ENCODE peak calls at places on chromosomes 3 and 15, in five cellular contexts. Q, Z, X, M and L are unnamed samples.

GRCh38 chr3:98022978-98023820 is 11.9 kb downstream of the GABRR3 start:
- DNase-seq in M (peak; percentile 60), X (peak; percentile 94), Z (peak; percentile 94), Q (peak; percentile 75), L (peak; percentile 96)

GRCh38 chr3:34155108-34155507 is 356.7 kb downstream of the PDCD6IP start:
- DNase-seq in X (no peak), Q (no peak), M (no peak), Z (no peak), L (no peak)

GRCh38 chr3:48474619-48475018 is 28.1 kb downstream of the ATRIP start:
- DNase-seq in Z (no peak), X (no peak), Q (no peak), M (no peak), L (peak; percentile 47)

GRCh38 chr3:6779140-6779539 is 81.8 kb upstream of the GRM7 start:
- DNase-seq in Z (no peak), M (peak; percentile 3), Q (no peak), X (no peak), L (no peak)

GRCh38 chr15:90192961-90193786 is 8.0 kb upstream of the SEMA4B start:
- DNase-seq in Q (no peak), Z (no peak), M (no peak), X (no peak), L (peak; percentile 66)

GRCh38 chr3:143977326-143978262 is 6.0 kb downstream of the DIPK2A start:
- DNase-seq in M (no peak), Q (no peak), X (no peak), Z (no peak), L (no peak)

GRCh38 chr3:12986986-12987385 is 86.2 kb downstream of the IQSEC1 start:
- DNase-seq in M (no peak), Q (no peak), Z (peak; percentile 55), X (peak; percentile 71), L (peak; percentile 66)

GRCh38 chr3:113241292-113242033 is 30.1 kb downstream of the BOC start:
- DNase-seq in Q (no peak), Z (no peak), M (no peak), X (no peak), L (no peak)

GRCh38 chr3:11671648-11672100 is 28.0 kb upstream of the VGLL4 start:
- DNase-seq in X (no peak), Q (no peak), Z (no peak), M (peak; percentile 3), L (no peak)

GRCh38 chr3:134406331-134407246 is 32.3 kb upstream of the AMOTL2 start:
- DNase-seq in Z (no peak), M (no peak), Q (no peak), X (peak; percentile 87), L (no peak)
- H3K4me3 ChIP-seq in Z (peak overlapping the region; percentile 45), M (no peak overlapping the region), Q (peak overlapping the region; percentile 54), X (peak overlapping the region; percentile 43), L (peak overlapping the region; percentile 59)

DNA sequence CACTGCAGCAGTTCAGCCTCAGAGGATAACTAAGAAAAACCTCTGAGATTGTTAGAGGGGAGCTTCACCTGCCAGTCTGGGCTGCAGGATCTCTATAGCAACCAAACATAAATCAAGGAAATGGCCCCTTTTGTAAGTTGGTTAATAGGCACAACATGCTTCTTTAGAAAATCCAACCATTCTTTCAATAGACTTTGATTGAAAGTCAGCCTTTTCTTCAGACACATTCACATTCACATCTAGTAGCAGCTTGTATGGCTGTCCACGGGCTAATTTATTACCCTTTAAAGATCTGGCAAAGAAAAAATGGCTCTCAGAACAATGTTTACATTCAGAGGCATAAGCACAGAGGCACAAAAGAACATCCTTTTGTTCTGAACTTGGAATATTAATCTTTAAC is 136.5 kb upstream of the RARB start:
- DNase-seq in Q (no peak), M (no peak), Z (no peak), X (no peak), L (no peak)
- H3K27ac ChIP-seq in Q (no peak overlapping the region), M (no peak overlapping the region), Z (no peak overlapping the region), X (no peak overlapping the region), L (no peak overlapping the region)

GRCh38 chr3:129162729-129163579 is 2.1 kb upstream of the ISY1 start:
- DNase-seq in Z (no peak), Q (no peak), X (no peak), M (no peak), L (no peak)
- TF ChIP-seq POLR2AphosphoS5 in Z (no peak), Q (no peak), X (no peak), M (peak; percentile 39), L (no peak)

DNA sequence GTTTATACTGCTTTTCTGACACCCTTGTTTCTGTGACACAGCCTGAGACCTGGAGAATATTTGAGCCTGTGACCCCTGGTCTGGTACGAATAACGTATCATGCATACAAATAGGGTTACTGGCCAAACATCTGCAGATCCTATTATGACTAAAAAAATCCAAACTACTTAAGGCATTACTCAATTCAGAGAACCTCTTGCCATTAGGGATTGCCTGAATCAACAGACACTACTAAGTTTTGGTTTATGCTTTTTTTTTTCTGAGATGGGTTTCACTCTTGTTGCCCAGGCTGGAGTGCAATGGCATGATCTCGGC is 35.4 kb downstream of the OSBPL10 start:
- DNase-seq in Z (no peak), X (no peak), M (no peak), Q (no peak), L (no peak)
- H3K4me3 ChIP-seq in Z (no peak overlapping the region), X (no peak overlapping the region), M (no peak overlapping the region), Q (no peak overlapping the region), L (no peak overlapping the region)

DNA sequence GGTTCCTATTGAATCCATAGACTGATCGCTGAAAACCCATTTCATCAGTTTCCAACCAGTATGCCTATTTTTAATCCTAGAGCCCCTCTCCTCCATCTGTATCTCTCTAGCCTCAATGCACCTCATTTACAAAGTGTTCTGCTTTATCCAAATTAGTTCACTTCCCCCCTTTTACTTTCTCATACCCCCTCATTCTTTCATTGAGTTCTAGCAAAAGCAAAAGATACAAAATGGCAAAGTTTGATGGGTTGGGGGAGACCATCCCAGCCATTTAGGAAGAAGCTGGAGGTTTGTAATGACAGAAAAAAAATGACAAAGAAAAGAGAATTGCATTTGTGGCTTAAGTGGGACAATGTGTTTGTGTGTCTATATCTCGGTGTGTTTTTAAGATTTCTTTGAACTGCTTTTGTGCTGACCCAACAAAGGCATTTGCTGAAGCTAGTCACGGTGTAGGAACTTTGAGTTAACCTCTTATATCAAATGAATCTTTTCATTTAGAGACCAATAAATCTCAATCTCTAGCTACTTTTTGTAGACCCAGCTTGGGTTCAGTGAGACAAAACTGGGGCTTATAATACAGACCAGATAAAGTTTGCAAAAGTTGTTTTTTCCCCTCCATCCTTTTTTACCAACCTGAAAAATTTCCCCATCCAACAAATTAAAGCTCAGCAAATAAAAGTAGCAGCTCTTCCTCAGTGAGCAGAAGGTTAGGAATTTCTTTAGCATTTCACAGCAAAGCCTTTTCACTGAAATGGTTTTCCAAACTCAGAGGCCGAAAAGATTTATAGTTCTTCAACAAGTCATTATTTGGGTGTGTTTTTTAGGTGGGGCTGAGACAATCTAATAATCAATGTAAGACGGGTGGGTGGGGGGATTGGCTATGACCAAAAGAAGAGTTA is 18.8 kb downstream of the NR2F2 start:
- DNase-seq in Q (no peak), Z (no peak), M (no peak), X (no peak), L (no peak)
- H3K27ac ChIP-seq in Q (peak overlapping the region; percentile 89), Z (peak overlapping the region; percentile 12), M (no peak overlapping the region), X (peak overlapping the region; percentile 97), L (peak overlapping the region; percentile 91)

GRCh38 chr3:148642616-148643015 is 55.1 kb upstream of the AGTR1 start:
- DNase-seq in X (no peak), Z (no peak), M (no peak), Q (no peak), L (no peak)
- TF ChIP-seq POLR2AphosphoS5 in X (no peak), Z (no peak), M (no peak), Q (no peak), L (no peak)

GRCh38 chr15:59437777-59438574 is at the start of gene FAM81A:
- DNase-seq in Q (peak; percentile 34), M (peak; percentile 36), X (peak; percentile 78), Z (peak; percentile 83), L (peak; percentile 91)

GRCh38 chr15:59439571-59439970 is 1.6 kb downstream of the FAM81A start:
- DNase-seq in Q (no peak), M (no peak), Z (no peak), X (no peak), L (no peak)

GRCh38 chr15:59436774-59437472 is 1.1 kb upstream of the FAM81A start:
- DNase-seq in M (no peak), X (no peak), Q (no peak), Z (no peak), L (no peak)

GRCh38 chr15:59437473-59437776 is 561 bp upstream of the FAM81A start:
- DNase-seq in X (no peak), Z (no peak), Q (no peak), M (no peak), L (no peak)

DNA sequence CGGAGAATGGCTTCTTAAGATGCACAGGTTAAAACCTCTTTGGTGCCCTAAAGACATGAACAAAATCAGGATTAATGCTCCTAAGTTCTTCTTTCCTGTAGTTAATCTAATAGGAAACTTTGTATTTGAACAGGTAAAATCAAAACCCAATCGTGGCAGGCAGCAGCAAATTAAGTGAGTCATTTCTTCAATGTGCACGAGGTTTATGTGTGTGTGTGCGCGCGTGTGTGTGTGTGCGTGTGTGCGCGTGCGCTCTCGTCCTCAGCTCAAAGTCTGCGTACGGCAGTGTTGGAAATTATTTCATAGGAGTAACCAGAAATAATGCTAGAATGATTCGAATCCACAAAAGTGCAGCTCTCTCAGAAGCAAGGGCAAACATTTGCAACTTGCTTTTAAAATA is 905 bp downstream of the FAM81A start:
- DNase-seq in Z (no peak), X (no peak), M (no peak), Q (no peak), L (no peak)
- H3K4me3 ChIP-seq in Z (peak overlapping the region; percentile 56), X (peak overlapping the region; percentile 54), M (peak overlapping the region; percentile 58), Q (peak overlapping the region; percentile 57), L (peak overlapping the region; percentile 79)

DNA sequence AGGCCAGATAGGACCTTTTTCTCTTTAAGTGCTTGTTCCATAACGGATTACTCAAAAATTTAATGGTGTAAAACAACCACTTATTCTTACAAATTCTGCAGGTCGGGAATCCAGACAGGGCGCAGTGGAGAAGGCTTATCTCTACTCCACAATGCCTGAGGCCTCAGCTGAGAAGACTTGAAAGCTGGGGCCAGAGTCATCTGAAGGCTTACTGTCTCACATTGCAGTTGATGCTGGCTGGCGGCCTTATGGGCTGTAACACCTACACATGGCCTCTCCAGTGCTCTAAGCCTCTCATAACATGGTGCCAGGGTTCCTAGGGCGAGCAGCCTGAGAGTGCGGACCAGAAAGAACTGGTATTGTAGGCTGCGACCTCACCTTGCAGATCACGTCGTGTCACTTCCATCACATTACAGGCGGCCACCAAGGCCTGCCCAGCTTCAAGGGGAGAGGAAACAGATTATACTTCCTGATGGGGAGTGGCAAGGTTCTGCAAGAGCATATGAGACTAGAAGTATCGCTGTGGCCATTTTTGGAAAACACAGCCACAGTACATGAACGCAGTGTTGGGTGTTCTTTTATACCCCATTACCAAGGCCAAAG is 32.4 kb downstream of the CMTM7 start:
- DNase-seq in X (no peak), Z (no peak), M (no peak), Q (no peak), L (peak; percentile 82)
- H3K27ac ChIP-seq in X (peak overlapping the region; percentile 79), Z (peak overlapping the region; percentile 4), M (no peak overlapping the region), Q (peak overlapping the region; percentile 95), L (peak overlapping the region; percentile 85)